ENCODE peak calls at places on chromosomes 13 and 19, in four cellular contexts. S is left lung, F is adipocyte, T is transverse colon. Q is an unnamed sample. For H3K4me1, the result is how much of the 10 kb centered on the place peaks cover.

GRCh38 chr19:870963-871401 is 11.5 kb downstream of the CFD start:
- DNase-seq in S (no peak), T (no peak), F (no peak), Q (no peak)

GRCh38 chr13:72435251-72435650 is 292.2 kb downstream of the MZT1 start:
- DNase-seq in T (no peak), S (no peak), F (no peak), Q (no peak)

GRCh38 chr13:46803586-46803985 is 6.6 kb upstream of the ESD start:
- DNase-seq in T (no peak), S (no peak), F (no peak), Q (no peak)

GRCh38 chr13:107866666-107867623 is 348.4 kb downstream of the LIG4 start:
- DNase-seq in S (no peak), F (peak), T (no peak), Q (no peak)

GRCh38 chr19:51501594-51502263 is at the start of gene SIGLEC12:
- DNase-seq in S (peak), F (no peak), T (peak), Q (no peak)

GRCh38 chr13:28494861-28495585 is at the start of gene FLT1:
- DNase-seq in F (peak), S (peak), T (no peak), Q (peak)

GRCh38 chr19:46192990-46193650 is 36.4 kb upstream of the IGFL1 start:
- DNase-seq in S (peak), T (no peak), F (peak), Q (no peak)

GRCh38 chr19:47598407-47599349 is 10.3 kb upstream of the BICRA start:
- DNase-seq in S (peak), F (peak), T (peak), Q (peak)

GRCh38 chr13:105991622-105992254 is 543.7 kb downstream of the EFNB2 start:
- DNase-seq in S (no peak), F (peak), T (no peak), Q (no peak)

GRCh38 chr19:11848594-11849263 is at the start of gene ZNF439:
- DNase-seq in T (peak), S (peak), F (peak), Q (peak)

GRCh38 chr13:32639502-32640105 is 53.4 kb downstream of the PDS5B start:
- DNase-seq in S (no peak), T (peak), F (peak), Q (peak)

GRCh38 chr13:41905600-41906254 is 55.2 kb downstream of the VWA8 start:
- DNase-seq in S (no peak), F (no peak), T (no peak), Q (no peak)

GRCh38 chr19:17309198-17309961 is at the start of gene DDA1:
- DNase-seq in S (peak), T (peak), F (peak), Q (peak)

GRCh38 chr19:19502281-19502680 is 13.1 kb downstream of the TSSK6 start:
- DNase-seq in S (no peak), F (no peak), T (no peak), Q (no peak)

GRCh38 chr19:38617283-38617763 is 430 bp downstream of the MAP4K1 start:
- DNase-seq in T (no peak), S (no peak), F (no peak), Q (no peak)

GRCh38 chr19:33561261-33561660 is 39.7 kb upstream of the PEPD start:
- DNase-seq in S (no peak), T (no peak), F (no peak), Q (no peak)

GRCh38 chr13:104979281-104979680 is 1556.2 kb downstream of the EFNB2 start:
- DNase-seq in T (no peak), S (no peak), F (no peak), Q (no peak)

GRCh38 chr19:850221-850978 is 1.7 kb upstream of the ELANE start:
- DNase-seq in T (peak), F (peak), S (peak), Q (peak)

GRCh38 chr13:108104736-108105135 is 110.6 kb downstream of the LIG4 start:
- DNase-seq in S (no peak), T (no peak), F (no peak), Q (no peak)

GRCh38 chr13:78595819-78596700 is 7.3 kb downstream of the POU4F1 start:
- DNase-seq in F (no peak), T (no peak), S (no peak), Q (peak)

GRCh38 chr19:44753619-44753931 is 5.1 kb downstream of the BCL3 start:
- DNase-seq in S (no peak), T (no peak), F (no peak), Q (no peak)
- H3K4me1 ChIP-seq in S (half or more), T (half or more), F (half or more), Q (under half)

GRCh38 chr19:48814895-48815294 is 4.1 kb upstream of the BCAT2 start:
- DNase-seq in T (no peak), S (no peak), F (no peak), Q (no peak)

GRCh38 chr19:48810151-48810550 is 678 bp downstream of the BCAT2 start:
- DNase-seq in S (no peak), F (peak), T (no peak), Q (no peak)

GRCh38 chr19:48813123-48813911 is 2.5 kb upstream of the BCAT2 start:
- DNase-seq in S (no peak), F (no peak), T (no peak), Q (no peak)

GRCh38 chr19:48815870-48816501 is 5.2 kb upstream of the BCAT2 start:
- DNase-seq in F (no peak), S (no peak), T (no peak), Q (no peak)

DNA sequence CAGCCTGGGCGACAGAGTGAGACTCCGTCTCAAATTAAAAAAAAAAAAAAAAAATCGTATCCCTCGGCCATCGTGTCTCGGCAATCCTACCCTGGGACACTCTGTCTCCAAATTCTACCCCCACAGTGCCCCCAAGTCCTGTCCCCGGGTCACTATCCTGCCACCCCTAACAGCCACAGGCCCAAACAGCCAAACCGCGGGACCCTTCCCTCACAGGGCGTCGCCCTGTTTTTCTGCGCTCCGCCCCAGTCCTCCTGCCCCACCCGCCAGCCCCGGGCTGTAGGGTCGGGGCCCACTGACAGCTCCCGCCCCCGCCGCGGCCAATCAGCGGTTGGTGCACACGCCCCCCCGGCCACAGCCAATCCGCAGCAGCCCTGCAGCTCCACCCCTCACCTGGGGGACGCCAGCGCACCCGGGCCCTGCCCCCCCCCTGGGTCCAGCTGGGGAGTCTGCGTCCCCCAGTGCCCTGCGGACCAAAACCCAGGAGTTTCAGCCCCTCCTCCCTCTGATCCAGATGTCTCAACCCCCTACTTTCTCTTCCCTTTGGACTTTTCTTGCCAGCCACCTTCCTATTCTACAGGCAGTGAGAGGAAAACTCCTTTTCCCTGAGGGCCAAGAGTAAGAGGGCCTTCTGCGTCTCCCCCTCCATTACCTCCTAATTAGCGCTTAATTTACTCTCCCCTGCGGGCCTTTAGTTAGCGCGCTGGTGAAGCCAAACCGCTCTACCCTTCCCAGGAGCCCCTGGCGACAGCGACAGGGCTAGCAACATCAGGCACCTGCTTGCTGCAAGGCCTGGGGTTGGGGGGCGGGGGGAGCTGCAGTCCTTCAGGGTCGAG is 1.5 kb upstream of the BCAT2 start:
- DNase-seq in T (peak), S (peak), F (peak), Q (peak)
- H3K4me3 ChIP-seq in T (peak), S (peak), F (peak), Q (no peak)

GRCh38 chr19:29697523-29698261 is 17.4 kb downstream of the C19orf12 start:
- DNase-seq in S (peak), F (no peak), T (no peak), Q (peak)
- H3K4me1 ChIP-seq in S (under half), F (under half), T (under half), Q (under half)

GRCh38 chr19:35935911-35936737 is at the start of gene LRFN3:
- DNase-seq in T (peak), S (peak), F (peak), Q (peak)

GRCh38 chr19:35928507-35928906 is 7.7 kb upstream of the LRFN3 start:
- DNase-seq in T (no peak), F (no peak), S (no peak), Q (no peak)

GRCh38 chr19:35931874-35932202 is 4.3 kb upstream of the LRFN3 start:
- DNase-seq in T (no peak), F (no peak), S (no peak), Q (no peak)

GRCh38 chr19:35931161-35931873 is 4.9 kb upstream of the LRFN3 start:
- DNase-seq in T (peak), F (peak), S (peak), Q (peak)

GRCh38 chr19:35932291-35932936 is 3.8 kb upstream of the LRFN3 start:
- DNase-seq in S (no peak), T (no peak), F (no peak), Q (no peak)
- H3K4me3 ChIP-seq in S (no peak), T (no peak), F (no peak), Q (no peak)

GRCh38 chr19:8393192-8393870 is 3.2 kb downstream of the RAB11B start:
- DNase-seq in T (no peak), F (no peak), S (no peak), Q (no peak)
- H3K4me1 ChIP-seq in T (under half), F (under half), S (half or more), Q (under half)

GRCh38 chr13:110293649-110294048 is 13.3 kb downstream of the COL4A1 start:
- DNase-seq in T (no peak), S (no peak), F (no peak), Q (no peak)
- H3K4me3 ChIP-seq in T (no peak), S (no peak), F (peak), Q (no peak)

DNA sequence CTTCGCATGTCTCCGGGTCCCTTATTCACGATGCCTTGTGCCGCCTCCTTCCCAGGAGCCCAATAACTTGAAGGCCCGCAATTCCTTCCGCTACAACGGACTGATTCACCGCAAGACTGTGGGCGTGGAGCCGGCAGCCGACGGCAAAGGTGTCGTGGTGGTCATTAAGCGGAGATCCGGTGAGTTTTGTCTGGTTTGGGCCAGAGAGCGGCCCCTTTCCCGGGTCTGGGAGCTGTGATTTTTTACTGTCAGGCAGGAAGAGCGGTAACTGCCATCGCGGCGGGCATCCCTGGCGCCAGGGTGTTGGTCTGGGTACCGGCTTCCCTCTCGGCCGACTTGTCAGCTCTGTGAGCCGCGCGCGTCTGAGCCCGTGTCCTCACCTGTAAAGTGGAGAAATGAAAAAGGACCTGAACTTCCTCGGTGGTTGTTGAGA is 799 bp downstream of the RPL28 start:
- DNase-seq in F (peak), S (no peak), T (no peak), Q (no peak)
- H3K4me1 ChIP-seq in F (half or more), S (half or more), T (under half), Q (under half)

DNA sequence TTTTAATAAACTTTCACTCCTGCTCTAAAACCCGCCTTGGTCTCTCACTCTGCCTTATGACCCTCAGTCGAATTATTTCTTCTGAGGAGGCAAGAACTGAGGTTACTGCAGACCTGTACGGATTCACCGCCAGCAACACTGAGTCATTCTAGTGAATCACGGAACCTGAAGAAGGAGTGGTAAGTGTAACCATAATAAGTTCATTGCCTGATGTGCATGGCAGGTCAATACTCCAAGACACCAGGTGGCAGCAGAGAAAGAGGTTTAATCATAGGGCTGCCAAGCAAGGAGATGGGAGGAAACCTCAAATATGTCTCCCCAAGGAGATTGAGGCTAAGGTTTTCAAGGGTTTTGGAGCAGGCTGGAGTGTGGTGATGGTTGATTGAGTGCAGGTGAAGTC is 204.3 kb upstream of the IPO5 start:
- DNase-seq in T (no peak), S (no peak), F (no peak), Q (no peak)
- H3K4me3 ChIP-seq in T (no peak), S (no peak), F (no peak), Q (no peak)

GRCh38 chr19:28880735-28881401 is 332.1 kb downstream of the UQCRFS1 start:
- DNase-seq in F (no peak), S (no peak), T (no peak), Q (no peak)

GRCh38 chr19:28883241-28883693 is 329.7 kb downstream of the UQCRFS1 start:
- DNase-seq in T (no peak), F (peak), S (peak), Q (peak)

GRCh38 chr19:28878862-28879566 is 333.9 kb downstream of the UQCRFS1 start:
- DNase-seq in F (peak), S (peak), T (peak), Q (peak)

GRCh38 chr19:28882818-28883217 is 330.1 kb downstream of the UQCRFS1 start:
- DNase-seq in S (no peak), F (no peak), T (no peak), Q (no peak)

GRCh38 chr19:28881616-28882015 is 331.3 kb downstream of the UQCRFS1 start:
- DNase-seq in F (no peak), T (no peak), S (no peak), Q (no peak)
- H3K4me1 ChIP-seq in F (under half), T (under half), S (under half), Q (under half)